ENCODE peak calls at places on chromosomes 12 and 14, in seven cellular contexts. One of them, this sample, is unnamed.

GRCh38 chr14:51310453-51311074 is 70.5 kb downstream of the TMX1 start:
- DNase-seq in M059J: peak
- DNase-seq in mucosa of gallbladder: no peak
- DNase-seq in activated T-cell treated with anti-CD3 and anti-CD28 coated beads, Interleukin-2, amount 50 U/mL, for 1 hour: no peak
- DNase-seq in AG20443: peak
- DNase-seq in epithelial cell of prostate: no peak
- DNase-seq in choroid plexus epithelial cell: peak
- DNase-seq in this sample: no peak

GRCh38 chr14:29643415-29644206 is 284.0 kb downstream of the PRKD1 start:
- DNase-seq in M059J: peak
- DNase-seq in mucosa of gallbladder: no peak
- DNase-seq in activated T-cell treated with anti-CD3 and anti-CD28 coated beads, Interleukin-2, amount 50 U/mL, for 1 hour: no peak
- DNase-seq in AG20443: no peak
- DNase-seq in epithelial cell of prostate: no peak
- DNase-seq in choroid plexus epithelial cell: peak
- DNase-seq in this sample: no peak

GRCh38 chr12:119314290-119314689 is 20.2 kb upstream of the CCDC60 start:
- DNase-seq in M059J: no peak
- DNase-seq in mucosa of gallbladder: no peak
- DNase-seq in activated T-cell treated with anti-CD3 and anti-CD28 coated beads, Interleukin-2, amount 50 U/mL, for 1 hour: no peak
- DNase-seq in AG20443: no peak
- DNase-seq in epithelial cell of prostate: no peak
- DNase-seq in choroid plexus epithelial cell: no peak
- DNase-seq in this sample: no peak

GRCh38 chr12:54725233-54725843 is 77.2 kb upstream of the DCD start:
- DNase-seq in M059J: peak
- DNase-seq in mucosa of gallbladder: no peak
- DNase-seq in activated T-cell treated with anti-CD3 and anti-CD28 coated beads, Interleukin-2, amount 50 U/mL, for 1 hour: no peak
- DNase-seq in AG20443: peak
- DNase-seq in epithelial cell of prostate: no peak
- DNase-seq in choroid plexus epithelial cell: peak
- DNase-seq in this sample: no peak

GRCh38 chr12:112881602-112882001 is 25.2 kb upstream of the OAS1 start:
- DNase-seq in M059J: no peak
- DNase-seq in mucosa of gallbladder: no peak
- DNase-seq in activated T-cell treated with anti-CD3 and anti-CD28 coated beads, Interleukin-2, amount 50 U/mL, for 1 hour: no peak
- DNase-seq in AG20443: no peak
- DNase-seq in epithelial cell of prostate: no peak
- DNase-seq in choroid plexus epithelial cell: no peak
- DNase-seq in this sample: no peak

GRCh38 chr14:21071225-21072041 is 1.3 kb downstream of the ARHGEF40 start:
- DNase-seq in M059J: peak
- DNase-seq in mucosa of gallbladder: peak
- DNase-seq in activated T-cell treated with anti-CD3 and anti-CD28 coated beads, Interleukin-2, amount 50 U/mL, for 1 hour: peak
- DNase-seq in AG20443: peak
- DNase-seq in epithelial cell of prostate: peak
- DNase-seq in choroid plexus epithelial cell: peak
- DNase-seq in this sample: peak

GRCh38 chr12:132326646-132327045 is 2.7 kb downstream of the GALNT9 start:
- DNase-seq in M059J: no peak
- DNase-seq in mucosa of gallbladder: no peak
- DNase-seq in activated T-cell treated with anti-CD3 and anti-CD28 coated beads, Interleukin-2, amount 50 U/mL, for 1 hour: no peak
- DNase-seq in AG20443: no peak
- DNase-seq in epithelial cell of prostate: no peak
- DNase-seq in choroid plexus epithelial cell: no peak
- DNase-seq in this sample: no peak

GRCh38 chr12:89793946-89794345 is 85.3 kb upstream of the ATP2B1 start:
- DNase-seq in M059J: no peak
- DNase-seq in mucosa of gallbladder: no peak
- DNase-seq in activated T-cell treated with anti-CD3 and anti-CD28 coated beads, Interleukin-2, amount 50 U/mL, for 1 hour: no peak
- DNase-seq in AG20443: no peak
- DNase-seq in epithelial cell of prostate: no peak
- DNase-seq in choroid plexus epithelial cell: no peak
- DNase-seq in this sample: no peak

GRCh38 chr14:58824796-58825195 is 187.0 kb downstream of the DACT1 start:
- DNase-seq in M059J: no peak
- DNase-seq in mucosa of gallbladder: no peak
- DNase-seq in activated T-cell treated with anti-CD3 and anti-CD28 coated beads, Interleukin-2, amount 50 U/mL, for 1 hour: no peak
- DNase-seq in AG20443: no peak
- DNase-seq in epithelial cell of prostate: no peak
- DNase-seq in choroid plexus epithelial cell: no peak
- DNase-seq in this sample: no peak

GRCh38 chr12:118841588-118841987 is 139.8 kb upstream of the SRRM4 start:
- DNase-seq in M059J: no peak
- DNase-seq in mucosa of gallbladder: no peak
- DNase-seq in activated T-cell treated with anti-CD3 and anti-CD28 coated beads, Interleukin-2, amount 50 U/mL, for 1 hour: no peak
- DNase-seq in AG20443: no peak
- DNase-seq in epithelial cell of prostate: no peak
- DNase-seq in choroid plexus epithelial cell: no peak
- DNase-seq in this sample: no peak

GRCh38 chr12:127145929-127146789 is 1120.8 kb upstream of the TMEM132C start:
- DNase-seq in M059J: no peak
- DNase-seq in mucosa of gallbladder: peak
- DNase-seq in activated T-cell treated with anti-CD3 and anti-CD28 coated beads, Interleukin-2, amount 50 U/mL, for 1 hour: peak
- DNase-seq in AG20443: peak
- DNase-seq in epithelial cell of prostate: no peak
- DNase-seq in choroid plexus epithelial cell: peak
- DNase-seq in this sample: peak

GRCh38 chr12:89166525-89166934 is 185.8 kb downstream of the DUSP6 start:
- DNase-seq in M059J: peak
- DNase-seq in mucosa of gallbladder: no peak
- DNase-seq in activated T-cell treated with anti-CD3 and anti-CD28 coated beads, Interleukin-2, amount 50 U/mL, for 1 hour: no peak
- DNase-seq in AG20443: peak
- DNase-seq in epithelial cell of prostate: no peak
- DNase-seq in choroid plexus epithelial cell: peak
- DNase-seq in this sample: no peak

GRCh38 chr14:65222434-65222833 is 120.1 kb upstream of the MAX start:
- DNase-seq in M059J: peak
- DNase-seq in mucosa of gallbladder: peak
- DNase-seq in activated T-cell treated with anti-CD3 and anti-CD28 coated beads, Interleukin-2, amount 50 U/mL, for 1 hour: peak
- DNase-seq in AG20443: peak
- DNase-seq in epithelial cell of prostate: no peak
- DNase-seq in choroid plexus epithelial cell: peak
- DNase-seq in this sample: peak

GRCh38 chr12:31117203-31118011 is 43.7 kb downstream of the DDX11 start:
- DNase-seq in M059J: peak
- DNase-seq in mucosa of gallbladder: peak
- DNase-seq in activated T-cell treated with anti-CD3 and anti-CD28 coated beads, Interleukin-2, amount 50 U/mL, for 1 hour: peak
- DNase-seq in AG20443: peak
- DNase-seq in epithelial cell of prostate: no peak
- DNase-seq in choroid plexus epithelial cell: peak
- DNase-seq in this sample: peak

GRCh38 chr14:23366163-23366921 is 1.4 kb upstream of the EFS start:
- DNase-seq in M059J: no peak
- DNase-seq in mucosa of gallbladder: peak
- DNase-seq in activated T-cell treated with anti-CD3 and anti-CD28 coated beads, Interleukin-2, amount 50 U/mL, for 1 hour: no peak
- DNase-seq in AG20443: peak
- DNase-seq in epithelial cell of prostate: peak
- DNase-seq in choroid plexus epithelial cell: peak
- DNase-seq in this sample: no peak